ENCODE peak calls at places on chromosomes 3 and 15, in nine cellular contexts. O is astrocyte, M is BJ, L is fibroblast of lung, H is body of pancreas, X is PC-9, Q is AG04450, T is dorsolateral prefrontal cortex, B is uterus. E is an unnamed sample. For H3K27me3, the result is how much of the 10 kb centered on the place peaks cover.

GRCh38 chr3:43852066-43852465 is 161.3 kb downstream of the ABHD5 start:
- DNase-seq in O (peak), M (peak), L (peak), H (no peak), X (no peak), Q (peak), T (no peak), B (no peak), E (no peak)

GRCh38 chr3:43353393-43353792 is 67.1 kb downstream of the SNRK start:
- DNase-seq in O (no peak), M (no peak), L (no peak), H (no peak), X (no peak), Q (no peak), T (no peak), B (no peak), E (no peak)

GRCh38 chr3:20097015-20097414 is 56.8 kb downstream of the KAT2B start:
- DNase-seq in O (no peak), M (no peak), L (no peak), H (peak), X (no peak), Q (no peak), T (no peak), B (no peak), E (no peak)

GRCh38 chr3:55329849-55330248 is 157.3 kb downstream of the WNT5A start:
- DNase-seq in O (peak), M (peak), L (peak), H (no peak), X (peak), Q (peak), T (no peak), B (no peak), E (peak)

GRCh38 chr3:7504886-7505775 is 644.2 kb downstream of the GRM7 start:
- DNase-seq in O (peak), M (no peak), L (peak), H (no peak), X (peak), Q (no peak), T (no peak), B (no peak), E (peak)

GRCh38 chr3:114880078-114880477 is 267.0 kb downstream of the ZBTB20 start:
- DNase-seq in O (peak), M (no peak), L (peak), H (peak), X (no peak), Q (no peak), T (no peak), B (no peak), E (no peak)

GRCh38 chr15:58704155-58704825 is 45.2 kb downstream of the ADAM10 start:
- DNase-seq in O (no peak), M (no peak), L (peak), H (no peak), X (no peak), Q (no peak), T (no peak), B (no peak), E (no peak)

GRCh38 chr3:94246136-94246535 is 183.3 kb downstream of the NSUN3 start:
- DNase-seq in O (peak), M (no peak), L (no peak), H (no peak), X (no peak), Q (no peak), T (no peak), B (no peak), E (no peak)

GRCh38 chr3:23915537-23916108 is 1.2 kb downstream of the NKIRAS1 start:
- DNase-seq in O (peak), M (no peak), L (peak), H (no peak), X (no peak), Q (no peak), T (peak), B (no peak), E (no peak)

GRCh38 chr15:64688179-64688578 is 87.2 kb downstream of the RBPMS2 start:
- DNase-seq in O (no peak), M (no peak), L (no peak), H (no peak), X (no peak), Q (no peak), T (no peak), B (no peak), E (no peak)
- H3K4me3 ChIP-seq in O (no peak), M (no peak), L (no peak), H (no peak), X (no peak), Q (no peak), T (no peak), B (no peak), E (no peak)

DNA sequence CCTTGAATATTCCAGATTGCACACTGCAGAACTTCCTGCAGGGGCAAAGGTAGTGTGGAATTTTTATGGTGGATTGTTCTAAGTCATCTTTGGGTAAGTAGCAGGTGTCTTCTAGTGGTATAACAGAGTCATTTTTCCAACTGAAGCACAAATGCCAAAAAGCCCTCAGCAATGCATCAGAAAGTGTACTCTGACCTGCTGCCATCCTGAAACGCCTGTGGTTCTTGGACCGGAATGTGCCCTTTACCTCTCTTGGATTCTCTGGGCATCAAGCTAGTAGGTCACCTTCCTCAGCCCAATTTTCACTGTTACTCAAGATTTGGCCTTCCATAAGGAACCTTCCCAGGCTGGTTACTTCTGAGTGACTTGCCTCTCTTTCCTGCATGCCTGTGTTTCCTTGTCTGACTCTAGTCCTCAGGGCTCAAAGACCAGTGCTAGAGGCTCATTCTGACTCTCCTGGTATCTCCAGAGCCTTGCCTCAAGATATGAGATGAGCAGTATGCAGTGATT is 4.8 kb downstream of the CLSTN2 start:
- DNase-seq in O (no peak), M (no peak), L (no peak), H (no peak), X (no peak), Q (no peak), T (no peak), B (no peak), E (no peak)
- H3K27me3 ChIP-seq in O (under half), M (under half), L (under half), H (under half), X (under half), Q (under half), T (under half), B (under half), E (under half)

DNA sequence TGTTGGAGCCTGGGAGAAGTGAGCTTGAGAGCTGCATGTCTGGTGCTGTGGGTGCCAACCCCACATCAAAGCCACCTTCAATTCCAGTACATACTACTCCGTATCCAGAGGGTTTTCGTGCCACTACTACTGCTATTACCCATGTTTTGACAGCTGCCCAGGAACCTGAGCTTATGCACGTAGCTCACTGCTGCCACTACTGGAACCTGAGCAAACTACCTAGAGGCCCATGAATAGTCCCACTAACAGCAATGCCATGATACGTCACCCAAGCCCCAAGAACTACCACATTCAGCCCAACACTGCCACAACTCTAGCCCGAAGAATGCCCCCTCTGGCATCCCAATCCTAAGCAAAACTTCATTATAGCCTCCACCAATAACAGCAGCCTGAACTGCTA is 215.2 kb upstream of the BCHE start:
- DNase-seq in O (no peak), M (no peak), L (no peak), H (no peak), X (no peak), Q (no peak), T (no peak), B (no peak), E (no peak)
- TF ChIP-seq CTCF in O (no peak), M (no peak), L (no peak), H (no peak), X (no peak), Q (no peak), T (no peak), B (no peak), E (peak)

DNA sequence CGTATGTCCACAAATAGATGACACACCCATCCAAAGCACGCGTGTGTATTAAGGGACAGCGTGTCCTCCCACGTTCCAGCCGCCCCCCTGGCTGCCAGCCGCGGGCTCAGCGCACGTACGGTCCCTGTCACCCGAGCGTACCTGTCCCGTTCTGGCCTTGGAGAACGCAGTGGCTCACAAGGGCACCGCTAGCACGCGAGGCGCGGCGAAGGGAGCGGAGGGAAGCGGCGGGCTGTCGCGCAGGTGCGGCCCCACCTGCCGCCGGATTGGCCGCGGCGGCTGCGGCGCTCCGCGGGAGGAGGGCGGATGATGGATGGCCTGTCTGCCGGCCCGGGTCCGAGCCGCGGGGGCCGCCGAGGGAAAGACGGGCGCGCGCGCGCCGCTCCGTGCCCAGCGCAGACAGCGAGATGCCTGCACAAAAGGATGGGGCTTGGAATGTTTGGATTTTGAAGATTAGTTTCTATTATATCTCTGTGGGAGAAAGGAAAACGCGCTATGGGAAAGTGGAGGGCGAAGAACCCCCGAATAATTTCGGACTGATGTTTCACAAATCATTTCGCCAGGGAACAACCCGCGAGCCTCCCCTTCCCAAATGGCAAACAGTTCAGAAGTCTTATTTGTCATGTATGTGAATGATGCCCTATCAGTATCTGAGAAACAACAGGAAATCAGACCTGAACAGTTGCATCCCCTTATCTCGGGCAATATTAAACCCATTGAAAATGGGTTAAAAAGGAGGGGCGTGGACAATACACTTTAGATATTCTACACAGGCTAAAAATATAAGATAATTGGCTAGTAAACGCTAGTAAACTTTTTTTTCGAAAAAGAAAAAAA is 1003.6 kb upstream of the NR2F2 start:
- DNase-seq in O (no peak), M (no peak), L (no peak), H (no peak), X (no peak), Q (no peak), T (no peak), B (peak), E (no peak)
- H3K4me3 ChIP-seq in O (peak), M (peak), L (peak), H (no peak), X (no peak), Q (peak), T (no peak), B (peak), E (peak)

GRCh38 chr3:44932986-44933944 is 42.7 kb downstream of the ZDHHC3 start:
- DNase-seq in O (no peak), M (no peak), L (no peak), H (no peak), X (no peak), Q (no peak), T (no peak), B (no peak), E (no peak)
- H3K27me3 ChIP-seq in O (under half), M (under half), L (under half), H (under half), X (under half), Q (under half), T (under half), B (under half), E (under half)

DNA sequence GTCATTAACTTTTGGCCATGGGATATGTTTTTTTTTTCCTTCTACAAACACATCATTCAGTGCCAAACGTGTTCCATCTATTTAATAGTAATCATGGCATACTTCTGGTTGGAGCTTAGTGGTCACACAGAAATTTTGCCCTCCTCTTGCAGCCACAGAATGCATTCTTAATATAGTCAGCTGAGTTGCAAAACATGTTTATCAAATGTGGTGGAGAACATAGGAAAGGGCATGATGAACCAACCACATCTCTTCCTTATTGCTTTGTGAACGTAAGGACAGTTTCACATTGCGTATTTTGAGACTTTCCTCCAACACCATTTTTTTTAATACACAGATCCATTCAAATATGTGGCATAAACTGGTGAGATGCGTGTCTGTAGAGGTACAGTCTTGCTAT is 106.8 kb downstream of the BBX start:
- DNase-seq in O (peak), M (no peak), L (peak), H (no peak), X (no peak), Q (no peak), T (no peak), B (no peak), E (no peak)
- TF ChIP-seq CTCF in O (no peak), M (no peak), L (no peak), H (no peak), X (no peak), Q (no peak), T (no peak), B (no peak), E (no peak)

GRCh38 chr3:54121404-54122045 is 827 bp upstream of the CACNA2D3 start:
- DNase-seq in O (no peak), M (no peak), L (no peak), H (no peak), X (no peak), Q (no peak), T (no peak), B (no peak), E (no peak)

GRCh38 chr3:54125317-54125716 is 3.0 kb downstream of the CACNA2D3 start:
- DNase-seq in O (no peak), M (no peak), L (no peak), H (no peak), X (no peak), Q (no peak), T (no peak), B (no peak), E (no peak)

GRCh38 chr3:54122046-54122801 is at the start of gene CACNA2D3:
- DNase-seq in O (peak), M (no peak), L (no peak), H (peak), X (no peak), Q (no peak), T (no peak), B (no peak), E (no peak)

GRCh38 chr3:54122802-54123537 is 618 bp downstream of the CACNA2D3 start:
- DNase-seq in O (no peak), M (no peak), L (no peak), H (no peak), X (no peak), Q (no peak), T (no peak), B (no peak), E (no peak)

DNA sequence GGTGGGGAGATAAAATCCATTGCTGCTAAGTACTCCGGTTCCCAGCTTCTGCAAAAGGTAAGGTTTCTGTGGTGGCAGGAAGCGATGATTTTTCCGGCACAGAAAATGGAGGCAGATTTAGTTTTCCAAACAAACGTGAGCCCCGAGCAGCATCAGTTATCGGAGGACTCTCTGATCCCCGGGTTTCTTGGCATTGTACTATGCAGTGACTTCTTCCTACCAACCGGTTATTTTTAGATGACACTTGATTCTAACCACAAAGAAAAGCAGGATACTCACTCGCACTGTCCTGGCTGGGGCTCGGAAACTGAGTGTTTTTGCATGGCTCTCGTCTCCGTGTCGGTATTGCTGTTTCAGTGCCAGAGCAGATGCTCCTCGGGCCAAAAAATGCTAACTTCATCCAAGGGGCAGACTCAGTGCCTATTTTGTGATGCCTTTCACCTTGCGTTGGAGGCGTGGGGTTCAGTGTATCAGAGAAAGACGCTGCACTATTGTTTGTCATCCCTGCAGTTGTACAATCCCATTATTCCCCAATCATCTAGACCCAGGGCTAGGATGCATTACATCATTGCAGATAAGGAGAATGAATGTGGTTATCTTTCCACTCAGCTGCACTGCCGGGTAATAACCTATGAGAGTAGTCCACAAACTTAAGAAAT is 1.3 kb downstream of the CACNA2D3 start:
- DNase-seq in O (peak), M (no peak), L (no peak), H (no peak), X (no peak), Q (no peak), T (no peak), B (no peak), E (no peak)
- H3K4me3 ChIP-seq in O (no peak), M (no peak), L (no peak), H (no peak), X (no peak), Q (no peak), T (peak), B (peak), E (peak)

E was measured in kidney epithelial cell.